ENCODE peak calls at places on chromosome 12, in four cellular contexts. H, F, L and T are unnamed samples.

GRCh38 chr12:6452908-6453630 is 1.2 kb downstream of the TAPBPL start:
- DNase-seq in H (no peak), F (no peak), L (no peak), T (no peak)

GRCh38 chr12:111220363-111220762 is 148.5 kb downstream of the PHETA1 start:
- DNase-seq in H (no peak), F (no peak), L (no peak), T (no peak)

GRCh38 chr12:103836345-103836744 is 4.7 kb downstream of the NT5DC3 start:
- DNase-seq in H (no peak), F (no peak), L (no peak), T (no peak)

GRCh38 chr12:13443498-13443897 is 247.0 kb downstream of the EMP1 start:
- DNase-seq in H (no peak), F (no peak), L (no peak), T (no peak)

GRCh38 chr12:6373022-6373787 is 2.2 kb downstream of the SCNN1A start:
- DNase-seq in H (no peak), F (no peak), L (no peak), T (no peak)

GRCh38 chr12:124745891-124746570 is 117.6 kb downstream of the SCARB1 start:
- DNase-seq in H (peak; percentile 93), F (no peak), L (peak; percentile 67), T (peak; percentile 93)

GRCh38 chr12:97640826-97641225 is 178.2 kb downstream of the RMST start:
- DNase-seq in H (no peak), F (no peak), L (no peak), T (no peak)

GRCh38 chr12:49763006-49763591 is 21.7 kb downstream of the TMBIM6 start:
- DNase-seq in H (peak; percentile 40), F (no peak), L (peak; percentile 38), T (peak; percentile 49)

GRCh38 chr12:32504626-32505025 is 105.3 kb downstream of the FGD4 start:
- DNase-seq in H (no peak), F (no peak), L (no peak), T (no peak)

GRCh38 chr12:109727746-109728726 is 14.4 kb downstream of the FAM222A start:
- DNase-seq in H (no peak), F (no peak), L (no peak), T (no peak)

GRCh38 chr12:22234561-22234960 is 99.9 kb downstream of the ST8SIA1 start:
- DNase-seq in H (no peak), F (no peak), L (no peak), T (no peak)

GRCh38 chr12:58310368-58310767 is 369.0 kb downstream of the ATP23 start:
- DNase-seq in H (no peak), F (no peak), L (no peak), T (no peak)

GRCh38 chr12:62813031-62813829 is 121.7 kb downstream of the PPM1H start:
- DNase-seq in H (no peak), F (no peak), L (peak; percentile 31), T (peak; percentile 62)

GRCh38 chr12:54207539-54208267 is 18.9 kb upstream of the SMUG1 start:
- DNase-seq in H (peak; percentile 56), F (no peak), L (no peak), T (peak; percentile 72)

GRCh38 chr12:101039848-101040531 is 170.0 kb downstream of the SLC5A8 start:
- DNase-seq in H (no peak), F (no peak), L (no peak), T (no peak)

GRCh38 chr12:68317047-68317667 is 15.0 kb downstream of the MDM1 start:
- DNase-seq in H (peak; percentile 35), F (no peak), L (no peak), T (peak; percentile 23)

GRCh38 chr12:52543985-52544888 is 8.7 kb downstream of the KRT71 start:
- DNase-seq in H (no peak), F (no peak), L (no peak), T (no peak)

GRCh38 chr12:114063435-114063834 is 97.3 kb upstream of the RBM19 start:
- DNase-seq in H (no peak), F (no peak), L (no peak), T (peak; percentile 27)

GRCh38 chr12:115396567-115396966 is 712.6 kb upstream of the TBX3 start:
- DNase-seq in H (no peak), F (no peak), L (no peak), T (no peak)

GRCh38 chr12:60035835-60036234 is 440.0 kb downstream of the SLC16A7 start:
- DNase-seq in H (no peak), F (no peak), L (no peak), T (no peak)

GRCh38 chr12:101455685-101456084 is 19.5 kb upstream of the SPIC start:
- DNase-seq in H (no peak), F (no peak), L (no peak), T (no peak)

GRCh38 chr12:3137268-3137761 is 60.1 kb downstream of the TSPAN9 start:
- DNase-seq in H (no peak), F (no peak), L (no peak), T (peak; percentile 70)

GRCh38 chr12:106133136-106134087 is 5.3 kb downstream of the NUAK1 start:
- DNase-seq in H (no peak), F (no peak), L (peak; percentile 62), T (peak; percentile 85)

GRCh38 chr12:108157856-108158255 is 28.8 kb downstream of the WSCD2 start:
- DNase-seq in H (no peak), F (no peak), L (no peak), T (no peak)

GRCh38 chr12:92019491-92020277 is 126.0 kb downstream of the BTG1 start:
- DNase-seq in H (no peak), F (no peak), L (no peak), T (no peak)

GRCh38 chr12:3152892-3153291 is 75.7 kb downstream of the TSPAN9 start:
- DNase-seq in H (no peak), F (no peak), L (no peak), T (no peak)

GRCh38 chr12:49489720-49490119 is 49.1 kb upstream of the KCNH3 start:
- DNase-seq in H (no peak), F (no peak), L (no peak), T (peak; percentile 33)

GRCh38 chr12:68327896-68328295 is 4.3 kb downstream of the MDM1 start:
- DNase-seq in H (no peak), F (no peak), L (no peak), T (no peak)

GRCh38 chr12:124633954-124634352 is 66.5 kb upstream of the NCOR2 start:
- DNase-seq in H (no peak), F (no peak), L (no peak), T (no peak)

GRCh38 chr12:89351489-89352241 is 636 bp downstream of the DUSP6 start:
- DNase-seq in H (no peak), F (no peak), L (no peak), T (no peak)
- TF ChIP-seq SUZ12 in H (no peak), F (peak; percentile 87), L (peak; percentile 80), T (peak; percentile 89)

GRCh38 chr12:15188136-15188535 is 33.1 kb downstream of the RERG start:
- DNase-seq in H (no peak), F (no peak), L (no peak), T (no peak)

GRCh38 chr12:15184484-15184883 is 36.7 kb downstream of the RERG start:
- DNase-seq in H (no peak), F (no peak), L (no peak), T (no peak)

GRCh38 chr12:15180975-15181683 is 40.1 kb downstream of the RERG start:
- DNase-seq in H (no peak), F (no peak), L (no peak), T (no peak)

DNA sequence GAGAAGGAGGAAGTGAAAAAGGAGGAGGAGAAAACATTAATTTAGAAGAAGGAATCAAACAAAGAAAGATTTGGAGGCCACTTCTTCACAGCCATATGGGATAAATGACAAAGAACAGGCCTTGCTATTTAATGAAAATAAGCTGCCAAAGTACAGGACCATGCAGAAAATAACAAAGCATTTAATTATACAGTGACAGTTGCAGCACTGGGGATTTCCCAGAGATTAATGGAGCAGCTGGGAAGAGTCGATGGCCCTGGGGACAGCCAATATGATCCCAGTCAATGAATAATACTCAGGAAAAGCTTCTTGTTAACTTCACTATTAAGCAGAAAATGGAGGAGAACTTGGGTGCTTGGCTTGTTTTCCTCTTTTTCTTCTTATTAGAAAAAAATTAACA is 34.6 kb downstream of the RERG start:
- DNase-seq in H (no peak), F (no peak), L (no peak), T (no peak)
- H3K9me3 ChIP-seq in H (no peaks in the 10 kb centered on the region), F (no peaks in the 10 kb centered on the region), L (no peaks in the 10 kb centered on the region), T (no peaks in the 10 kb centered on the region)

GRCh38 chr12:27619308-27619707 is 76.9 kb upstream of the REP15 start:
- DNase-seq in H (peak; percentile 11), F (no peak), L (no peak), T (no peak)
- TF ChIP-seq SUZ12 in H (no peak), F (no peak), L (no peak), T (no peak)

DNA sequence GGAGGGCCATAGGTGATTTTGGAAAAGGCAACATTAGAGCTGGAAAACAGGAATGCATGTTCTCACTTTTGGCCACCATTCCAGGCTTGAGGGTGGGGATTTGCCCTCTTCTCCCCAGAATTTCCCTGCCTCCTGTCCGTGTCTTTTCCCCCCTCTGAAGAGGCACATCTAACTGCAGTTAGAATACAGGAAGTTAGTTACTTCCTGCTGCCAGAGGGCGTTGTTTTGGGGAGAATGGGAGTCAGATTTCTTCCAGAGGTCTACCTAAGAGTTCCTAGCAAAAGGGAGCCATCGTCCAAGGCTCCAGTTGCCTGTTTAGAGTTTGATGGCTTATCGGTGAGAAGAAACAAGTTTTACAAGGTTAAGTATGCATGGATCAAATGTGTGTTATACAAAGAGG is 112.8 kb upstream of the IGF1 start:
- DNase-seq in H (no peak), F (no peak), L (no peak), T (no peak)
- H3K9me3 ChIP-seq in H (no peaks in the 10 kb centered on the region), F (no peaks in the 10 kb centered on the region), L (no peaks in the 10 kb centered on the region), T (no peaks in the 10 kb centered on the region)

GRCh38 chr12:119804011-119804641 is 73.0 kb downstream of the CIT start:
- DNase-seq in H (peak; percentile 54), F (no peak), L (peak; percentile 68), T (peak; percentile 74)

GRCh38 chr12:119807380-119807779 is 69.7 kb downstream of the CIT start:
- DNase-seq in H (no peak), F (no peak), L (no peak), T (no peak)

GRCh38 chr12:119803391-119803791 is 73.7 kb downstream of the CIT start:
- DNase-seq in H (no peak), F (no peak), L (peak; percentile 21), T (peak; percentile 28)

GRCh38 chr12:119808441-119808840 is 68.7 kb downstream of the CIT start:
- DNase-seq in H (no peak), F (no peak), L (no peak), T (no peak)

GRCh38 chr12:119809023-119809422 is 68.1 kb downstream of the CIT start:
- DNase-seq in H (no peak), F (no peak), L (no peak), T (no peak)
- TF ChIP-seq SUZ12 in H (no peak), F (no peak), L (no peak), T (no peak)